ENCODE peak calls at places on chromosome 16, in seven cellular contexts. J is transverse colon, I is sigmoid colon, Y is GM12878, K is suprapubic skin, W is HepG2, L is stomach. A is an unnamed sample.

GRCh38 chr16:65751622-65752598 is 614.6 kb upstream of the CDH5 start:
- DNase-seq in J (no peak), I (no peak), Y (no peak), K (no peak), W (no peak), L (no peak), A (no peak)

GRCh38 chr16:22624759-22625533 is 114.3 kb downstream of the NPIPB5 start:
- DNase-seq in J (no peak), I (no peak), Y (no peak), K (no peak), W (no peak), L (no peak), A (no peak)

GRCh38 chr16:35752012-35752772 is 2292.8 kb downstream of the TP53TG3F start:
- DNase-seq in J (no peak), I (no peak), Y (no peak), K (peak), W (no peak), L (no peak), A (peak)

GRCh38 chr16:69324585-69325253 is 5.7 kb downstream of the PDF start:
- DNase-seq in J (no peak), I (no peak), Y (no peak), K (no peak), W (no peak), L (no peak), A (no peak)

GRCh38 chr16:55655709-55656694 is at the start of gene SLC6A2:
- DNase-seq in J (no peak), I (no peak), Y (no peak), K (peak), W (no peak), L (no peak), A (peak)

GRCh38 chr16:81175325-81175891 is 63.1 kb upstream of the BCO1 start:
- DNase-seq in J (no peak), I (no peak), Y (no peak), K (no peak), W (peak), L (no peak), A (no peak)

GRCh38 chr16:55478827-55479559 is at the start of gene MMP2:
- DNase-seq in J (peak), I (peak), Y (no peak), K (peak), W (no peak), L (peak), A (peak)

GRCh38 chr16:28294201-28294600 is 1.9 kb downstream of the SBK1 start:
- DNase-seq in J (no peak), I (no peak), Y (no peak), K (no peak), W (no peak), L (no peak), A (no peak)

GRCh38 chr16:24580665-24581064 is 41.3 kb downstream of the RBBP6 start:
- DNase-seq in J (no peak), I (no peak), Y (no peak), K (no peak), W (no peak), L (no peak), A (no peak)

GRCh38 chr16:23064642-23065041 is 84.6 kb downstream of the USP31 start:
- DNase-seq in J (no peak), I (no peak), Y (peak), K (no peak), W (no peak), L (no peak), A (no peak)

GRCh38 chr16:85123891-85124635 is 11.8 kb upstream of the CIBAR2 start:
- DNase-seq in J (peak), I (peak), Y (no peak), K (peak), W (no peak), L (no peak), A (no peak)

GRCh38 chr16:56609463-56609921 is 1.1 kb downstream of the MT2A start:
- DNase-seq in J (peak), I (peak), Y (peak), K (peak), W (peak), L (peak), A (peak)

GRCh38 chr16:27177031-27177774 is 26.1 kb upstream of the KDM8 start:
- DNase-seq in J (no peak), I (no peak), Y (no peak), K (no peak), W (no peak), L (no peak), A (no peak)

GRCh38 chr16:12295395-12295794 is 318.9 kb downstream of the SNX29 start:
- DNase-seq in J (no peak), I (no peak), Y (no peak), K (no peak), W (no peak), L (no peak), A (no peak)

GRCh38 chr16:72467157-72467759 is 295.3 kb upstream of the PMFBP1 start:
- DNase-seq in J (no peak), I (no peak), Y (no peak), K (no peak), W (peak), L (no peak), A (no peak)

GRCh38 chr16:57358527-57359095 is at the start of gene CCL22:
- DNase-seq in J (no peak), I (no peak), Y (peak), K (peak), W (no peak), L (peak), A (no peak)

GRCh38 chr16:11354733-11355574 is 9.7 kb downstream of the RMI2 start:
- DNase-seq in J (peak), I (peak), Y (peak), K (no peak), W (no peak), L (no peak), A (no peak)

GRCh38 chr16:67804853-67805542 is 1.4 kb downstream of the RANBP10 start:
- DNase-seq in J (no peak), I (no peak), Y (no peak), K (no peak), W (peak), L (no peak), A (no peak)

GRCh38 chr16:27355610-27356009 is 41.8 kb downstream of the IL4R start:
- DNase-seq in J (peak), I (peak), Y (no peak), K (no peak), W (peak), L (peak), A (peak)

GRCh38 chr16:23509763-23510153 is 536 bp downstream of the GGA2 start:
- DNase-seq in J (no peak), I (no peak), Y (no peak), K (no peak), W (no peak), L (no peak), A (peak)

GRCh38 chr16:48272837-48273421 is 25.6 kb upstream of the ABCC11 start:
- DNase-seq in J (no peak), I (no peak), Y (no peak), K (no peak), W (no peak), L (no peak), A (no peak)

GRCh38 chr16:88062341-88062861 is 111.2 kb downstream of the BANP start:
- DNase-seq in J (no peak), I (peak), Y (no peak), K (no peak), W (no peak), L (no peak), A (no peak)

GRCh38 chr16:19132898-19133297 is 19.1 kb downstream of the ITPRIPL2 start:
- DNase-seq in J (no peak), I (no peak), Y (no peak), K (no peak), W (no peak), L (no peak), A (no peak)

GRCh38 chr16:68328151-68328859 is 17.5 kb downstream of the PRMT7 start:
- DNase-seq in J (peak), I (peak), Y (peak), K (peak), W (peak), L (peak), A (peak)

GRCh38 chr16:4768549-4769305 is 1.8 kb upstream of the ZNF500 start:
- DNase-seq in J (peak), I (peak), Y (peak), K (peak), W (peak), L (peak), A (peak)
- TF ChIP-seq POLR2AphosphoS5 in J (peak), I (peak), Y (peak), K (no peak), W (peak), L (peak), A (peak)

GRCh38 chr16:53094013-53094630 is 39.3 kb downstream of the CHD9 start:
- DNase-seq in J (peak), I (peak), Y (peak), K (peak), W (no peak), L (peak), A (peak)
- TF ChIP-seq EP300 in J (no peak), I (no peak), Y (no peak), K (no peak), W (no peak), L (no peak), A (no peak)

DNA sequence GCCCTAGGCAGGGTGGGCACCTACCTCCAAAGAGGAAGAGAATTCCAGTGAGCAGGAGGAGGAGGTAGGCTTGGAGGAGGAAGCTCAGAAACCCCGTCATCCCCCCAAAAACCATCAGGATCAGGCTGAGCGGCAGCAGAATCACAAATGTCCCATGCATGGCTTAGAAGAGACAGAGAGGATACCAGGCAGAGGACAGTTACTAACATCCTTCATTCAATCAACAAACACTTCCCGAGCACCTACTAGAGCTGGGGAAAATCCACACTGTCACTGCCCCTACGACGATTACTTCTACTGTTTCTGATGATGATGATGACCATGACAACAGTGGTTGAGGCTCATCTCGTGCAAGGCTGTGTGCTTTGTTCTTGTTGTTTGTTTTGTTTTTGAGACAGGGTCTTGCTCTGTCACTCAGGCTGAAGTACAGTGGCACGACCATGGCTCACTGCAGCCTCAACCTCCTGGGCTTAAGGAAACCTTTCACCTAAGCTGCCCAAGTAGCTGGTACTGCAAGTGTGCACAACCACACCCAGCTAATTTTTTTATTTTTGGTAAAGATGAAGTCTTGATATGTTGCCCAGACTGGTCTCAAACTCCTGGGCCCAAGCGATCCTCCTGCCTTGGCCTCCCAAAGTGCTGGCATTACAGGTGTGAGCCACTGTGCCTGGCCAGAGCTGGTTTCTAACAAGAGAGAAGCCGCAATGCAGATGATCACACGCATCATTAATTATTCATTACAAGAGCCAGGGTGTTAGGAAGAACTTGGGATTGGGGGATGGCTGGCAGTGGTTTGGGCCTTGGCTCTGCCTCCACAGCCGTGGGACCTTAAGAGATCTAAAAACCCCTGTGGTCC is 18.0 kb downstream of the TMEM114 start:
- DNase-seq in J (no peak), I (no peak), Y (no peak), K (no peak), W (no peak), L (no peak), A (no peak)
- TF ChIP-seq POLR2A in J (no peak), I (no peak), Y (no peak), K (no peak), W (no peak), L (no peak), A (no peak)

GRCh38 chr16:51812945-51813344 is 661.9 kb upstream of the SALL1 start:
- DNase-seq in J (no peak), I (no peak), Y (no peak), K (no peak), W (no peak), L (no peak), A (no peak)
- TF ChIP-seq POLR2AphosphoS5 in J (no peak), I (no peak), Y (no peak), K (no peak), W (no peak), L (no peak), A (no peak)

GRCh38 chr16:29812754-29813643 is 1.0 kb downstream of the PRRT2 start:
- DNase-seq in J (no peak), I (no peak), Y (no peak), K (no peak), W (no peak), L (no peak), A (no peak)
- TF ChIP-seq EP300 in J (no peak), I (no peak), Y (no peak), K (no peak), W (no peak), L (no peak), A (no peak)

GRCh38 chr16:31696968-31697743 is 169.5 kb downstream of the AHSP start:
- DNase-seq in J (no peak), I (no peak), Y (no peak), K (no peak), W (peak), L (no peak), A (no peak)

GRCh38 chr16:31694461-31694860 is 166.8 kb downstream of the AHSP start:
- DNase-seq in J (no peak), I (no peak), Y (no peak), K (no peak), W (no peak), L (no peak), A (no peak)

GRCh38 chr16:31697744-31698125 is 170.0 kb downstream of the AHSP start:
- DNase-seq in J (no peak), I (no peak), Y (no peak), K (no peak), W (no peak), L (no peak), A (no peak)

GRCh38 chr16:31695667-31696066 is 168.0 kb downstream of the AHSP start:
- DNase-seq in J (no peak), I (no peak), Y (no peak), K (no peak), W (no peak), L (no peak), A (no peak)

DNA sequence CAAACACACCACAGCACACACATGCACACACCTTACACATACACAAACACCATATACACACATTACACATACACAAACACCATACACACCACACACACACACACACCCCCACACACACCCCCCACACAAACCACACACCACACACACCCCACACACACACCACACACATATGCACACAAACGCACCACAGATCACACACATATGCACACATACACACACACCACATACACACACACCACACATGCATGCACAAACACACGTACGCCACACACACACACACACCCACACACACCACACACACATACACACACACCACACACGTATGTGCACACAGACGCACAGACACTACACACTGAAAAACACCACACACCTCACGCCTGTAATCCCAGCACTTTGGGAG is 166.0 kb downstream of the AHSP start:
- DNase-seq in J (no peak), I (no peak), Y (no peak), K (no peak), W (no peak), L (no peak), A (no peak)
- TF ChIP-seq POLR2A in J (no peak), I (no peak), Y (no peak), K (no peak), W (no peak), L (no peak), A (no peak)

GRCh38 chr16:47037746-47038458 is 64.4 kb upstream of the DNAJA2 start:
- DNase-seq in J (peak), I (peak), Y (peak), K (peak), W (peak), L (peak), A (peak)
- TF ChIP-seq POLR2AphosphoS5 in J (no peak), I (no peak), Y (no peak), K (no peak), W (no peak), L (peak), A (no peak)

DNA sequence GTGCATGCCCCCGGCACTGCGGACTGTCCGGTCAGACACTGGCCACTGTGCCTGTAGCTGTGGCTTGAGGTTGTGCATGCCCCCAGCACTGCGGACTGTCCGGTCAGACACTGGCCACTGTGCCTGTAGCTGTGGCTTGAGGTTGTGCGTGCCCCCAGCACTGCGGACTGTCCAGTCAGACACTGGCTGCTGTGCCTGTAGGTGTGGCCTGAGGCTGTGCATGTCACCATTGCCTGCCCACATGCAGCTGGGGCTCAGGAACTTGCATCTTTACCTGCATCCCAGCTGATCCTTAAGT is 5.2 kb downstream of the MTHFSD start:
- DNase-seq in J (no peak), I (peak), Y (no peak), K (no peak), W (no peak), L (no peak), A (no peak)
- TF ChIP-seq EP300 in J (no peak), I (no peak), Y (no peak), K (no peak), W (no peak), L (no peak), A (no peak)

GRCh38 chr16:2214721-2214970 is at the start of gene PGP:
- DNase-seq in J (no peak), I (no peak), Y (no peak), K (no peak), W (no peak), L (no peak), A (no peak)
- TF ChIP-seq POLR2A in J (no peak), I (no peak), Y (no peak), K (no peak), W (no peak), L (no peak), A (no peak)

DNA sequence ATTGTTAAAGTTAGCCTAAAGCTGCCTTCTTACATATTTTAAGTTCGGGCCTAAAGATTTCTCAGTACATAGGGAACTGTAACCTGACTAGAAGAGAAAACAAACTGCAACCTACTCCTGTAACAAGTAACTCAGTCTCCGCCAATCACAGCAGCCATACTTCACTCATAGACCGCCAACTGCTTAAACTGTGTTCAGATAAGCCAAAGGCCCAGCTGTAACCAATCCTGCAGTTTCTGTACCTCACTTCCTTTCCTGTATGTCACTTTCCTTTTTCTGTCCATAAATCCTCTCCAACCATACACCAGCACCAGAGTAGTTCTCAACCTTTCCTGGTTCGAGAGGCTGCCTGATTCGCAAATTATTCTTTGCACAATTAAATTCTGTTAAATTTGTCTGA is 41.5 kb downstream of the GLG1 start:
- DNase-seq in J (no peak), I (no peak), Y (no peak), K (no peak), W (no peak), L (no peak), A (no peak)
- TF ChIP-seq POLR2AphosphoS5 in J (no peak), I (no peak), Y (no peak), K (no peak), W (no peak), L (no peak), A (no peak)